ENCODE peak calls at places on chromosomes 13 and 19, in six cellular contexts. One of them, this sample, is unnamed.

GRCh38 chr13:69418319-69418718 is 689.3 kb upstream of the ATXN8OS start:
- DNase-seq in CD8-positive, alpha-beta memory T cell: no peak
- DNase-seq in caudate nucleus: no peak
- DNase-seq in tibial artery: no peak
- DNase-seq in fibroblast of lung: no peak
- DNase-seq in heart left ventricle: no peak
- DNase-seq in this sample: no peak

GRCh38 chr19:58033741-58034475 is at the start of gene ZSCAN1:
- DNase-seq in tibial artery: peak; percentile 42
- DNase-seq in caudate nucleus: peak; percentile 90
- DNase-seq in fibroblast of lung: peak; percentile 86
- DNase-seq in CD8-positive, alpha-beta memory T cell: peak; percentile 65
- DNase-seq in heart left ventricle: peak; percentile 95
- DNase-seq in this sample: no peak

GRCh38 chr13:40498461-40498860 is 168.0 kb downstream of the FOXO1 start:
- DNase-seq in caudate nucleus: no peak
- DNase-seq in tibial artery: no peak
- DNase-seq in heart left ventricle: no peak
- DNase-seq in fibroblast of lung: no peak
- DNase-seq in CD8-positive, alpha-beta memory T cell: no peak
- DNase-seq in this sample: no peak

GRCh38 chr13:94950303-94950702 is 238.0 kb upstream of the SOX21 start:
- DNase-seq in CD8-positive, alpha-beta memory T cell: no peak
- DNase-seq in tibial artery: no peak
- DNase-seq in caudate nucleus: no peak
- DNase-seq in fibroblast of lung: peak; percentile 17
- DNase-seq in heart left ventricle: no peak
- DNase-seq in this sample: no peak

GRCh38 chr13:57627663-57628062 is 3.9 kb upstream of the PCDH17 start:
- DNase-seq in fibroblast of lung: peak; percentile 59
- DNase-seq in caudate nucleus: no peak
- DNase-seq in CD8-positive, alpha-beta memory T cell: no peak
- DNase-seq in tibial artery: no peak
- DNase-seq in heart left ventricle: no peak
- DNase-seq in this sample: no peak

GRCh38 chr13:110976785-110977184 is 61.9 kb upstream of the ANKRD10 start:
- DNase-seq in tibial artery: no peak
- DNase-seq in fibroblast of lung: no peak
- DNase-seq in CD8-positive, alpha-beta memory T cell: no peak
- DNase-seq in caudate nucleus: no peak
- DNase-seq in heart left ventricle: no peak
- DNase-seq in this sample: no peak

GRCh38 chr19:2970201-2970838 is 7.0 kb upstream of the TLE6 start:
- DNase-seq in tibial artery: no peak
- DNase-seq in caudate nucleus: no peak
- DNase-seq in fibroblast of lung: peak; percentile 71
- DNase-seq in CD8-positive, alpha-beta memory T cell: no peak
- DNase-seq in heart left ventricle: no peak
- DNase-seq in this sample: no peak

GRCh38 chr19:46634656-46635218 is 1.3 kb downstream of the GNG8 start:
- DNase-seq in CD8-positive, alpha-beta memory T cell: no peak
- DNase-seq in tibial artery: no peak
- DNase-seq in caudate nucleus: no peak
- DNase-seq in heart left ventricle: no peak
- DNase-seq in fibroblast of lung: no peak
- DNase-seq in this sample: no peak

DNA sequence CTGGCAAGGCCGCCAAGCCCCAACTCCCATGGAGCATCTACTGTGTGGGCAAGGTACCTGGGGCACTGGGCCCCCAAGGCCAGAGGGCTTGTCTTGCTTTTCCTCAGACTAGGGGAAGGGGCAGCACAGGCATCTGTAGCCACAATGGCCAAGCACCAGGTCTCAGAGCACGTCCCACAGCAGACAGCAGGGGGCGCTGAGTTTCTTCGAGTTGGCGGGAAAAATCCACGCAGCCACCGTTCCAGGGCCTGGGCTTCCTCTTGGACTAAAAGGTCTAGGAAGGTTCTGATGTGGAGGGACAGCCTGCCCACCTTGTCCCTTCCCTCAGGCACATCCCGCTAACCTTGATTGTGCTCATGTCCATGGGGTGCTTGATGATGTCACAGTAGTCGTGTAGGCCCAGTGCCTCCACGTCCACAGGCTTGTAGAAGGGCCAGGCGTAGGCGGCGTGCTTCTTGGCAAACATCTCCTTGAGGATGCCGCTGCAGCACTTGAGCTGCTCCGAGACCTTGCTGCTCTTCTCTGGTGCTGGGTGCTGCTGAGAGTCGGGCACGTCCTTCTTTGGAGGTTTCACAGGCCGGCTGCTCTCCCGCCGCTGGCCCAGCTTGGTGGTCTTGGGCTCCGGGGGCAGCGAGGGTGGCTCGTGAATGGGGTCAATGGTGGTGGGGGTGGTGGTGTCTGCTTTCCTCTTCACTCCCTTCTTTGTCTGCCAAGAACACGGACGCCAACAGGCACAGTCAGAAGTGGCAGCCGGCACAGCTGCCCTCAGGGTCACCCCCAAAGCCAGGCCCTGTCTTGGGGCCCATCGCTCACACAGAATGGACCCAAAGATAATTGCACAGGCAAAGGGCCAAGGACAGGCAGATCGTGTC is 32.0 kb upstream of the EPHX3 start:
- DNase-seq in caudate nucleus: peak; percentile 67
- DNase-seq in tibial artery: peak; percentile 78
- DNase-seq in CD8-positive, alpha-beta memory T cell: peak; percentile 75
- DNase-seq in fibroblast of lung: peak; percentile 79
- DNase-seq in heart left ventricle: peak; percentile 86
- DNase-seq in this sample: peak; percentile 50
- H3K27ac ChIP-seq in caudate nucleus: peak overlapping the region; percentile 8
- H3K27ac ChIP-seq in tibial artery: peak overlapping the region; percentile 79
- H3K27ac ChIP-seq in CD8-positive, alpha-beta memory T cell: no peak overlapping the region
- H3K27ac ChIP-seq in fibroblast of lung: peak overlapping the region; percentile 95
- H3K27ac ChIP-seq in heart left ventricle: peak overlapping the region; percentile 69
- H3K27ac ChIP-seq in this sample: no peak overlapping the region

GRCh38 chr13:46617382-46617781 is 64.4 kb downstream of the LRCH1 start:
- DNase-seq in CD8-positive, alpha-beta memory T cell: no peak
- DNase-seq in tibial artery: no peak
- DNase-seq in caudate nucleus: no peak
- DNase-seq in heart left ventricle: no peak
- DNase-seq in fibroblast of lung: peak; percentile 37
- DNase-seq in this sample: no peak
- H3K27ac ChIP-seq in CD8-positive, alpha-beta memory T cell: no peak overlapping the region
- H3K27ac ChIP-seq in tibial artery: peak overlapping the region; percentile 68
- H3K27ac ChIP-seq in caudate nucleus: no peak overlapping the region
- H3K27ac ChIP-seq in heart left ventricle: peak overlapping the region; percentile 84
- H3K27ac ChIP-seq in fibroblast of lung: peak overlapping the region; percentile 66
- H3K27ac ChIP-seq in this sample: no peak overlapping the region

DNA sequence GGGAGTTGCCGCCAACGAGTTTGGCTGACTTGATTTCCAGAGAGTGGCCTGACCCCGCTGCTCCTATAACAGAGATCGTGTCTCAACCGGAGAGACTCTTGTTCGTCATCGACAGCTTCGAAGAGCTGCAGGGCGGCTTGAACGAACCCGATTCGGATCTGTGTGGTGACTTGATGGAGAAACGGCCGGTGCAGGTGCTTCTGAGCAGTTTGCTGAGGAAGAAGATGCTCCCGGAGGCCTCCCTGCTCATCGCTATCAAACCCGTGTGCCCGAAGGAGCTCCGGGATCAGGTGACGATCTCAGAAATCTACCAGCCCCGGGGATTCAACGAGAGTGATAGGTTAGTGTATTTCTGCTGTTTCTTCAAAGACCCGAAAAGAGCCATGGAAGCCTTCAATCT is 21.6 kb downstream of the NLRP4 start:
- DNase-seq in caudate nucleus: no peak
- DNase-seq in fibroblast of lung: no peak
- DNase-seq in heart left ventricle: no peak
- DNase-seq in tibial artery: no peak
- DNase-seq in CD8-positive, alpha-beta memory T cell: no peak
- DNase-seq in this sample: no peak
- H3K27ac ChIP-seq in caudate nucleus: no peak overlapping the region
- H3K27ac ChIP-seq in fibroblast of lung: no peak overlapping the region
- H3K27ac ChIP-seq in heart left ventricle: no peak overlapping the region
- H3K27ac ChIP-seq in tibial artery: no peak overlapping the region
- H3K27ac ChIP-seq in CD8-positive, alpha-beta memory T cell: no peak overlapping the region
- H3K27ac ChIP-seq in this sample: no peak overlapping the region

GRCh38 chr13:48506092-48506701 is 26.7 kb downstream of the RCBTB2 start:
- DNase-seq in caudate nucleus: no peak
- DNase-seq in heart left ventricle: peak; percentile 67
- DNase-seq in fibroblast of lung: no peak
- DNase-seq in CD8-positive, alpha-beta memory T cell: no peak
- DNase-seq in tibial artery: no peak
- DNase-seq in this sample: no peak

GRCh38 chr13:48508001-48508400 is 24.9 kb downstream of the RCBTB2 start:
- DNase-seq in CD8-positive, alpha-beta memory T cell: no peak
- DNase-seq in heart left ventricle: no peak
- DNase-seq in caudate nucleus: no peak
- DNase-seq in tibial artery: no peak
- DNase-seq in fibroblast of lung: no peak
- DNase-seq in this sample: no peak

GRCh38 chr13:48507024-48507423 is 25.9 kb downstream of the RCBTB2 start:
- DNase-seq in fibroblast of lung: no peak
- DNase-seq in CD8-positive, alpha-beta memory T cell: no peak
- DNase-seq in heart left ventricle: peak; percentile 69
- DNase-seq in caudate nucleus: no peak
- DNase-seq in tibial artery: no peak
- DNase-seq in this sample: no peak

GRCh38 chr13:48504606-48505369 is 28.1 kb downstream of the RCBTB2 start:
- DNase-seq in caudate nucleus: no peak
- DNase-seq in CD8-positive, alpha-beta memory T cell: peak; percentile 69
- DNase-seq in heart left ventricle: no peak
- DNase-seq in tibial artery: no peak
- DNase-seq in fibroblast of lung: no peak
- DNase-seq in this sample: no peak

DNA sequence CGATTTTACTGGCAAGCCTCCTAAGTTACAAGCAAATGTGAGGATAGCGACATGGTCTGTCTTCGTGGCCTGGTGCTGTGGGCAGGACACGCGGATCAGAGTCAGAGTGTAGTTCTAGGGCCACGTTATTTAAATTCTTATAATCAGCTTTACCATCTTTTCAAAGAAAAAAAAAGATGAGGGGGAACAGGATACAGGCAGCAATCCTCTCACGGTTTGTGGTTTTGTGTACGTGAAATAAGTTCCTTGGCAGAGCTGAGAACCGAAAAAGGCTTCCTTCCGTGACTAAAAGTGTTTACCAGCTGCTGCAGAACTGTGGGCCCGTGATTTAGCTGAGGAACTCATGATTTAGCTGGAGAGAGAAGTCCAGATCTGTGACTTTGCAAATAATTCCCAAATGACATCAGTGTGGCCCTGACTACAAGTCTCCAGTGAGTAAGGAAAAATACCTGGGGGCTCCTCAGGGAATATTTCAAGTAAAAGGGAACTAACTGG is 27.2 kb downstream of the RCBTB2 start:
- DNase-seq in CD8-positive, alpha-beta memory T cell: peak; percentile 73
- DNase-seq in fibroblast of lung: peak; percentile 52
- DNase-seq in heart left ventricle: no peak
- DNase-seq in tibial artery: peak; percentile 65
- DNase-seq in caudate nucleus: no peak
- DNase-seq in this sample: no peak
- H3K27ac ChIP-seq in CD8-positive, alpha-beta memory T cell: peak overlapping the region; percentile 36
- H3K27ac ChIP-seq in fibroblast of lung: peak overlapping the region; percentile 26
- H3K27ac ChIP-seq in heart left ventricle: peak overlapping the region; percentile 83
- H3K27ac ChIP-seq in tibial artery: peak overlapping the region; percentile 84
- H3K27ac ChIP-seq in caudate nucleus: peak overlapping the region; percentile 82
- H3K27ac ChIP-seq in this sample: no peak overlapping the region

GRCh38 chr19:13887529-13887928 is 10.6 kb downstream of the NANOS3 start:
- DNase-seq in caudate nucleus: no peak
- DNase-seq in fibroblast of lung: no peak
- DNase-seq in CD8-positive, alpha-beta memory T cell: no peak
- DNase-seq in heart left ventricle: no peak
- DNase-seq in tibial artery: no peak
- DNase-seq in this sample: no peak

GRCh38 chr19:13885826-13886365 is 9.0 kb downstream of the NANOS3 start:
- DNase-seq in fibroblast of lung: no peak
- DNase-seq in tibial artery: no peak
- DNase-seq in heart left ventricle: no peak
- DNase-seq in caudate nucleus: no peak
- DNase-seq in CD8-positive, alpha-beta memory T cell: no peak
- DNase-seq in this sample: no peak

GRCh38 chr19:13890136-13890535 is 13.2 kb downstream of the NANOS3 start:
- DNase-seq in tibial artery: no peak
- DNase-seq in fibroblast of lung: no peak
- DNase-seq in CD8-positive, alpha-beta memory T cell: no peak
- DNase-seq in heart left ventricle: no peak
- DNase-seq in caudate nucleus: no peak
- DNase-seq in this sample: no peak

GRCh38 chr19:13887039-13887438 is 10.1 kb downstream of the NANOS3 start:
- DNase-seq in caudate nucleus: no peak
- DNase-seq in fibroblast of lung: no peak
- DNase-seq in tibial artery: no peak
- DNase-seq in heart left ventricle: no peak
- DNase-seq in CD8-positive, alpha-beta memory T cell: peak; percentile 83
- DNase-seq in this sample: no peak

GRCh38 chr19:13888281-13888680 is 11.3 kb downstream of the NANOS3 start:
- DNase-seq in fibroblast of lung: no peak
- DNase-seq in caudate nucleus: no peak
- DNase-seq in CD8-positive, alpha-beta memory T cell: no peak
- DNase-seq in tibial artery: no peak
- DNase-seq in heart left ventricle: no peak
- DNase-seq in this sample: no peak
- H3K27ac ChIP-seq in fibroblast of lung: no peak overlapping the region
- H3K27ac ChIP-seq in caudate nucleus: no peak overlapping the region
- H3K27ac ChIP-seq in CD8-positive, alpha-beta memory T cell: no peak overlapping the region
- H3K27ac ChIP-seq in tibial artery: no peak overlapping the region
- H3K27ac ChIP-seq in heart left ventricle: no peak overlapping the region
- H3K27ac ChIP-seq in this sample: no peak overlapping the region

GRCh38 chr13:20686167-20686566 is 17.3 kb upstream of the IL17D start:
- DNase-seq in heart left ventricle: no peak
- DNase-seq in tibial artery: no peak
- DNase-seq in fibroblast of lung: no peak
- DNase-seq in CD8-positive, alpha-beta memory T cell: no peak
- DNase-seq in caudate nucleus: no peak
- DNase-seq in this sample: no peak
- H3K27ac ChIP-seq in heart left ventricle: no peak overlapping the region
- H3K27ac ChIP-seq in tibial artery: no peak overlapping the region
- H3K27ac ChIP-seq in fibroblast of lung: no peak overlapping the region
- H3K27ac ChIP-seq in CD8-positive, alpha-beta memory T cell: no peak overlapping the region
- H3K27ac ChIP-seq in caudate nucleus: no peak overlapping the region
- H3K27ac ChIP-seq in this sample: no peak overlapping the region